ENCODE peak calls at places on chromosomes 3 and 15, in eight cellular contexts. H is GM23248, A is H1, T is lung, R is fibroblast of lung, J is breast epithelium, U is hepatocyte, Q is testis. Y is an unnamed sample.

GRCh38 chr3:54206874-54207273 is 84.5 kb downstream of the CACNA2D3 start:
- DNase-seq in A (no peak), H (no peak), J (no peak), Q (no peak), R (no peak), U (no peak), T (no peak), Y (no peak)

GRCh38 chr3:172709776-172710708 is 825 bp downstream of the NCEH1 start:
- DNase-seq in J (peak; percentile 60), T (peak; percentile 44), R (peak; percentile 46), A (no peak), Q (peak; percentile 61), H (peak; percentile 77), U (peak; percentile 49), Y (no peak)

GRCh38 chr3:101809178-101810022 is 30.4 kb downstream of the NXPE3 start:
- DNase-seq in T (no peak), J (no peak), U (peak; percentile 67), R (peak; percentile 65), H (peak; percentile 66), A (no peak), Q (peak; percentile 18), Y (no peak)

GRCh38 chr3:15845475-15845874 is 47.7 kb upstream of the ANKRD28 start:
- DNase-seq in T (no peak), A (no peak), Q (no peak), R (no peak), J (no peak), H (no peak), U (no peak), Y (no peak)

GRCh38 chr3:14428087-14429067 is 26.0 kb downstream of the SLC6A6 start:
- DNase-seq in R (peak; percentile 55), J (no peak), T (no peak), U (no peak), H (no peak), Q (no peak), A (no peak), Y (no peak)

GRCh38 chr15:75350601-75351331 is 3.9 kb downstream of the NEIL1 start:
- DNase-seq in R (no peak), A (no peak), T (no peak), J (no peak), U (no peak), Q (no peak), H (no peak), Y (no peak)

GRCh38 chr3:157475921-157476395 is 27.3 kb downstream of the VEPH1 start:
- DNase-seq in T (no peak), R (peak; percentile 91), A (no peak), U (no peak), J (no peak), Q (no peak), H (peak; percentile 55), Y (peak; percentile 32)

GRCh38 chr3:43086460-43087165 is 19.3 kb downstream of the POMGNT2 start:
- DNase-seq in H (peak; percentile 23), J (no peak), U (no peak), T (no peak), A (no peak), Q (no peak), R (no peak), Y (no peak)

GRCh38 chr3:52052831-52053306 is 3.5 kb downstream of the DUSP7 start:
- DNase-seq in H (peak; percentile 91), Q (peak; percentile 91), T (peak; percentile 83), U (peak; percentile 65), A (no peak), J (peak; percentile 67), R (peak; percentile 76), Y (no peak)

GRCh38 chr3:146967786-146968185 is 362.6 kb upstream of the PLSCR5 start:
- DNase-seq in A (no peak), J (no peak), Q (no peak), H (no peak), R (peak; percentile 34), T (no peak), U (no peak), Y (no peak)

GRCh38 chr3:69116897-69117296 is 5.5 kb downstream of the LMOD3 start:
- DNase-seq in H (no peak), U (no peak), A (no peak), Q (no peak), R (no peak), T (no peak), J (no peak), Y (no peak)

GRCh38 chr3:55701997-55702396 is 214.9 kb upstream of the WNT5A start:
- DNase-seq in A (no peak), R (peak; percentile 52), J (no peak), Q (no peak), U (peak; percentile 25), T (no peak), H (no peak), Y (no peak)

GRCh38 chr3:22960326-22960984 is 242.7 kb upstream of the UBE2E2 start:
- DNase-seq in A (no peak), J (no peak), T (peak; percentile 34), R (peak; percentile 70), H (peak; percentile 65), Q (peak; percentile 67), U (peak; percentile 72), Y (no peak)

GRCh38 chr15:95304116-95304873 is 1026.2 kb upstream of the NR2F2 start:
- DNase-seq in H (peak; percentile 30), T (no peak), U (peak; percentile 30), J (no peak), R (peak; percentile 96), A (no peak), Q (peak; percentile 70), Y (no peak)

GRCh38 chr15:59205839-59206622 is 612 bp upstream of the LDHAL6B start:
- DNase-seq in T (no peak), Q (no peak), R (no peak), U (no peak), H (no peak), A (no peak), J (no peak), Y (no peak)

GRCh38 chr15:59206623-59207183 is at the start of gene LDHAL6B:
- DNase-seq in Q (peak; percentile 63), H (no peak), T (no peak), J (no peak), R (no peak), A (no peak), U (no peak), Y (no peak)

GRCh38 chr15:59208850-59209249 is 2.2 kb downstream of the LDHAL6B start:
- DNase-seq in T (no peak), Q (no peak), A (no peak), U (no peak), J (no peak), R (no peak), H (peak; percentile 77), Y (no peak)

DNA sequence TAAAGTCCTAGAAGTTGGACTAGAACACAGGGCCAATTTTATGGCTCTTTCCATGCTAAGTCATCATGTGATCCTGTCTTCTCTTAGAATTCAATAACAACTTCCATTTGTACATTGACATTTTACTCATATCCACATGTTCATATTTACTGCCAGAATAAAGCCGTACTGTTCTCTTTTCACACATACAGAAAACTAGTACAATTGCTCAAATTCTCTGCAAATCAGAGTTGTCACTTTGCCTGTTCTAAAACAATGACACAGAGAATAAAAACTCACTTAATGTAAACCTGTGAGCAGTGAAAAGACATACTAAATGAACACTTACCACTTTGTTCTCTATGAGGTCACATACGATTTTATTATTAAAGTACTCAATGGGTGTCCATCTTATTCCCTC is 3.5 kb downstream of the LDHAL6B start:
- DNase-seq in A (no peak), T (no peak), R (no peak), U (no peak), Q (no peak), J (no peak), H (no peak), Y (no peak)
- H3K36me3 ChIP-seq in A (peaks cover 26% of the 10 kb centered on the region), T (peaks cover 15% of the 10 kb centered on the region), R (peaks cover 2% of the 10 kb centered on the region), U (no peaks in the 10 kb centered on the region), Q (no peaks in the 10 kb centered on the region), J (no peaks in the 10 kb centered on the region), H (peaks cover 63% of the 10 kb centered on the region), Y (no peaks in the 10 kb centered on the region)

GRCh38 chr15:31328425-31328998 is 1.9 kb downstream of the KLF13 start:
- DNase-seq in U (no peak), J (no peak), T (no peak), A (no peak), Q (peak; percentile 71), R (no peak), H (peak; percentile 89), Y (no peak)
- H3K36me3 ChIP-seq in U (no peaks in the 10 kb centered on the region), J (no peaks in the 10 kb centered on the region), T (no peaks in the 10 kb centered on the region), A (no peaks in the 10 kb centered on the region), Q (no peaks in the 10 kb centered on the region), R (no peaks in the 10 kb centered on the region), H (no peaks in the 10 kb centered on the region), Y (no peaks in the 10 kb centered on the region)

GRCh38 chr3:12507871-12508281 is 23.6 kb downstream of the TSEN2 start:
- DNase-seq in J (no peak), H (peak; percentile 73), U (peak; percentile 13), R (peak; percentile 90), T (no peak), Q (no peak), A (no peak), Y (no peak)
- H3K36me3 ChIP-seq in J (no peaks in the 10 kb centered on the region), H (peaks cover 7% of the 10 kb centered on the region), U (no peaks in the 10 kb centered on the region), R (peaks cover 2% of the 10 kb centered on the region), T (peaks cover 18% of the 10 kb centered on the region), Q (no peaks in the 10 kb centered on the region), A (peaks cover 17% of the 10 kb centered on the region), Y (no peaks in the 10 kb centered on the region)

DNA sequence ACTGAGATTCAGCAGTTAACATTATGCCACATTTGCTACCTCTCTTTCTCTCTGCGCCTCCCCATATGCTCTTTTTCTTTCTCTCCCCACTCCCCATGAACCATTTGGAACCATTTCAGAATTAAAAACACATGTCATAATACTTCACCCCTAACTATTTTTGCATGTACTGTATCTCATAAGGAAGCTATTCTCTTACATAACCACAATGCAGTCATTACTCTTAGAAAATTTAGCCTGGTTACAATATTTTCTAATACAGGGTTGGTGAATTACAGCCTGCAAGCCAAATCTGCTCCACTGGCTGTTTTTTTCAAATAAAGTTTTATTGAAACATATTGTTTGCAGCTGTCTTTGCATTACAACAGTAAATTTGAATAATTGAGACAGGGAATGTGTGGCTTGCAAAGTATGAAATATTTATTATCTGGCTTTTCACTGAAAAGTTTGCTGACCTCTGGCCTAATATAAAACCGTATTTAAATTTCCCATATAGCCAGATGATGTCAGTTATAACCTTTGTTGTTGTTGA is 62.8 kb downstream of the SGO1 start:
- DNase-seq in A (no peak), H (peak; percentile 5), J (no peak), T (no peak), U (no peak), Q (no peak), R (no peak), Y (no peak)
- H3K36me3 ChIP-seq in A (no peaks in the 10 kb centered on the region), H (no peaks in the 10 kb centered on the region), J (peaks cover 5% of the 10 kb centered on the region), T (peaks cover 18% of the 10 kb centered on the region), U (no peaks in the 10 kb centered on the region), Q (no peaks in the 10 kb centered on the region), R (no peaks in the 10 kb centered on the region), Y (no peaks in the 10 kb centered on the region)

Y was measured in kidney epithelial cell.